ENCODE peak calls at places on chromosomes 2 and 18, in ten cellular contexts. M is central memory CD4-positive, alpha-beta T cell; V is mesothelial cell of epicardium; X is SK-N-SH; K is CD4-positive, alpha-beta memory T cell; H is HuH-7.5; D is RCC 7860; R is NCI-H2029; W is astrocyte of the spinal cord; S is Calu3. Y is an unnamed sample.

GRCh38 chr18:22166070-22166972 is 3.1 kb upstream of the GATA6 start:
- DNase-seq in X (peak; percentile 33), D (no peak), H (peak; percentile 66), R (no peak), K (no peak), S (peak; percentile 67), M (no peak), W (no peak), V (peak; percentile 66), Y (peak; percentile 80)

GRCh38 chr2:120746179-120746549 is 10.5 kb downstream of the GLI2 start:
- DNase-seq in K (no peak), V (no peak), S (no peak), W (no peak), M (no peak), D (no peak), H (no peak), R (no peak), X (no peak), Y (no peak)

GRCh38 chr2:177239934-177240600 is 24.5 kb downstream of the NFE2L2 start:
- DNase-seq in S (peak; percentile 53), W (peak; percentile 58), V (no peak), R (peak; percentile 54), D (peak; percentile 75), M (peak; percentile 48), K (peak; percentile 51), H (no peak), X (no peak), Y (no peak)

GRCh38 chr18:49360582-49360981 is 99.9 kb downstream of the DYM start:
- DNase-seq in W (no peak), K (no peak), R (no peak), D (no peak), S (no peak), M (no peak), H (no peak), X (no peak), V (no peak), Y (no peak)

GRCh38 chr2:109447811-109448210 is 166.0 kb downstream of the SEPTIN10 start:
- DNase-seq in M (no peak), H (no peak), R (no peak), D (no peak), S (no peak), K (no peak), X (peak; percentile 58), W (no peak), V (no peak), Y (no peak)

GRCh38 chr2:119606674-119607073 is 62.4 kb downstream of the CFAP221 start:
- DNase-seq in K (no peak), X (no peak), M (no peak), W (no peak), S (no peak), R (no peak), H (no peak), D (no peak), V (no peak), Y (no peak)

GRCh38 chr2:120346034-120346666 is at the start of gene INHBB:
- DNase-seq in K (no peak), M (no peak), V (no peak), H (no peak), X (peak; percentile 76), W (no peak), D (no peak), S (no peak), R (peak; percentile 42), Y (no peak)

GRCh38 chr2:186726938-186727337 is 33.1 kb downstream of the FAM171B start:
- DNase-seq in D (no peak), V (no peak), S (no peak), H (no peak), X (no peak), W (peak; percentile 30), R (no peak), M (no peak), K (no peak), Y (no peak)

GRCh38 chr18:48929212-48929612 is 21.6 kb downstream of the SMAD7 start:
- DNase-seq in V (no peak), W (no peak), H (no peak), S (no peak), R (no peak), K (no peak), X (no peak), D (no peak), M (no peak), Y (no peak)

GRCh38 chr18:77063256-77063655 is 69.3 kb downstream of the MBP start:
- DNase-seq in V (no peak), K (peak; percentile 77), M (peak; percentile 80), S (no peak), W (peak; percentile 81), H (no peak), X (no peak), R (no peak), D (peak; percentile 65), Y (peak; percentile 55)

GRCh38 chr2:167908786-167909185 is 338.6 kb downstream of the STK39 start:
- DNase-seq in S (no peak), H (no peak), K (no peak), V (no peak), W (no peak), R (no peak), X (no peak), M (no peak), D (no peak), Y (no peak)

GRCh38 chr2:217331577-217332139 is 471.8 kb upstream of the TNP1 start:
- DNase-seq in M (no peak), K (no peak), W (peak; percentile 71), V (peak; percentile 57), S (peak; percentile 83), D (peak; percentile 53), R (no peak), H (peak; percentile 34), X (no peak), Y (no peak)

GRCh38 chr18:11989966-11990380 is 8.7 kb downstream of the IMPA2 start:
- DNase-seq in H (no peak), K (no peak), V (no peak), M (no peak), R (peak; percentile 24), W (no peak), X (no peak), D (no peak), S (peak; percentile 16), Y (no peak)

GRCh38 chr2:142980246-142981068 is 103.0 kb downstream of the KYNU start:
- DNase-seq in W (peak; percentile 69), S (peak; percentile 23), X (no peak), M (no peak), V (no peak), H (no peak), R (peak; percentile 21), K (no peak), D (peak; percentile 14), Y (no peak)

GRCh38 chr2:32864761-32865160 is 82.0 kb upstream of the LTBP1 start:
- DNase-seq in H (no peak), V (no peak), S (no peak), M (no peak), W (peak; percentile 73), D (no peak), R (no peak), K (no peak), X (no peak), Y (no peak)

GRCh38 chr2:55550368-55551102 is 31.0 kb downstream of the CFAP36 start:
- DNase-seq in D (peak; percentile 43), V (no peak), R (peak; percentile 31), S (no peak), K (no peak), X (no peak), H (no peak), W (peak; percentile 86), M (no peak), Y (no peak)

GRCh38 chr2:154740360-154740759 is 41.9 kb downstream of the KCNJ3 start:
- DNase-seq in D (no peak), V (no peak), K (no peak), M (no peak), S (no peak), W (no peak), R (no peak), X (no peak), H (no peak), Y (no peak)

GRCh38 chr2:23434721-23435121 is 49.7 kb downstream of the KLHL29 start:
- DNase-seq in H (no peak), D (no peak), M (no peak), K (no peak), R (no peak), S (no peak), W (no peak), X (no peak), V (peak; percentile 32), Y (no peak)

GRCh38 chr2:191544511-191545062 is 133.3 kb upstream of the NABP1 start:
- DNase-seq in X (no peak), S (no peak), H (no peak), W (no peak), M (no peak), R (no peak), V (no peak), K (no peak), D (no peak), Y (no peak)

GRCh38 chr2:73985318-73986084 is 791 bp downstream of the TET3 start:
- DNase-seq in K (peak; percentile 47), R (no peak), M (peak; percentile 48), H (no peak), S (peak; percentile 28), W (no peak), X (peak; percentile 90), D (no peak), V (no peak), Y (no peak)

GRCh38 chr2:139791330-139791729 is 1011.1 kb upstream of the NXPH2 start:
- DNase-seq in D (no peak), M (no peak), R (no peak), H (no peak), X (peak; percentile 49), W (no peak), S (no peak), V (no peak), K (no peak), Y (no peak)

GRCh38 chr2:113854970-113855740 is 34.7 kb upstream of the ACTR3 start:
- DNase-seq in K (no peak), H (no peak), R (no peak), X (no peak), D (no peak), V (no peak), S (no peak), W (no peak), M (no peak), Y (no peak)

GRCh38 chr2:223772363-223772762 is 65.0 kb downstream of the AP1S3 start:
- DNase-seq in X (no peak), V (no peak), S (no peak), H (no peak), K (no peak), W (no peak), M (no peak), D (no peak), R (no peak), Y (no peak)

GRCh38 chr2:235864746-235865535 is 303.2 kb downstream of the GBX2 start:
- DNase-seq in K (no peak), V (no peak), M (no peak), D (no peak), H (no peak), S (no peak), W (peak; percentile 23), X (no peak), R (no peak), Y (no peak)

GRCh38 chr2:29182920-29183319 is 67.7 kb downstream of the CLIP4 start:
- DNase-seq in V (no peak), X (no peak), S (no peak), W (no peak), R (no peak), H (no peak), D (no peak), K (no peak), M (no peak), Y (no peak)

GRCh38 chr18:36309436-36310391 is 12.2 kb downstream of the FHOD3 start:
- DNase-seq in D (peak; percentile 99), M (no peak), W (peak; percentile 99), S (peak; percentile 86), K (no peak), R (no peak), V (peak; percentile 53), H (no peak), X (peak; percentile 73), Y (peak; percentile 50)

GRCh38 chr2:193885419-193885818 is 1690.7 kb upstream of the TMEFF2 start:
- DNase-seq in S (no peak), V (no peak), W (no peak), H (no peak), K (no peak), M (no peak), D (no peak), R (peak; percentile 18), X (no peak), Y (no peak)

GRCh38 chr18:58970943-58971799 is 106.5 kb downstream of the ZNF532 start:
- DNase-seq in V (no peak), H (no peak), K (no peak), M (no peak), W (no peak), D (no peak), R (no peak), X (no peak), S (no peak), Y (no peak)

Y was measured in right atrium auricular region.